ENCODE peak calls at places on chromosome X, in four cellular contexts. V is lower lobe of right lung, Q is heart left ventricle, A is AG10803. E is an unnamed sample.

GRCh38 chrX:128781506-128781905 is 729.3 kb upstream of the ACTRT1 start:
- DNase-seq in V (no peak), A (no peak), Q (no peak), E (no peak)

GRCh38 chrX:65874765-65875164 is 165.1 kb downstream of the VSIG4 start:
- DNase-seq in Q (no peak), V (no peak), A (no peak), E (no peak)

GRCh38 chrX:11447418-11447817 is 154.2 kb downstream of the AMELX start:
- DNase-seq in A (peak), V (no peak), Q (no peak), E (no peak)

GRCh38 chrX:31036895-31037294 is 34.9 kb downstream of the FTHL17 start:
- DNase-seq in V (peak), A (peak), Q (no peak), E (peak)

GRCh38 chrX:131762802-131763234 is 218.9 kb downstream of the OR13H1 start:
- DNase-seq in V (no peak), Q (no peak), A (peak), E (peak)

GRCh38 chrX:148771440-148771839 is 271.0 kb downstream of the AFF2 start:
- DNase-seq in A (no peak), Q (no peak), V (no peak), E (peak)

GRCh38 chrX:92270936-92271655 is 491.9 kb downstream of the PCDH11X start:
- DNase-seq in Q (no peak), A (no peak), V (no peak), E (no peak)

GRCh38 chrX:40908857-40909475 is 173.6 kb upstream of the MED14 start:
- DNase-seq in Q (no peak), V (no peak), A (peak), E (peak)

GRCh38 chrX:138866643-138867042 is 155.1 kb upstream of the FGF13 start:
- DNase-seq in A (no peak), Q (no peak), V (no peak), E (no peak)

GRCh38 chrX:16931371-16931770 is 15.1 kb upstream of the REPS2 start:
- DNase-seq in A (no peak), V (no peak), Q (no peak), E (no peak)

GRCh38 chrX:71953946-71954345 is 43.3 kb downstream of the NHSL2 start:
- DNase-seq in Q (no peak), A (peak), V (no peak), E (no peak)

GRCh38 chrX:149152941-149153340 is 352.2 kb downstream of the IDS start:
- DNase-seq in Q (no peak), A (no peak), V (no peak), E (peak)

GRCh38 chrX:79630033-79631009 is 263.2 kb upstream of the ITM2A start:
- DNase-seq in V (no peak), Q (no peak), A (no peak), E (no peak)

GRCh38 chrX:151359341-151359740 is 37.7 kb upstream of the VMA21 start:
- DNase-seq in Q (no peak), V (no peak), A (no peak), E (no peak)

GRCh38 chrX:106932960-106933537 is 12.8 kb downstream of the CLDN2 start:
- DNase-seq in A (no peak), Q (no peak), V (no peak), E (peak)

GRCh38 chrX:103846395-103846794 is 14.3 kb upstream of the RAB9B start:
- DNase-seq in V (no peak), A (no peak), Q (no peak), E (no peak)

GRCh38 chrX:49172280-49172780 is 632 bp downstream of the PLP2 start:
- DNase-seq in Q (peak), A (peak), V (peak), E (peak)

GRCh38 chrX:107871136-107871535 is 45.5 kb downstream of the MID2 start:
- DNase-seq in V (no peak), A (no peak), Q (no peak), E (no peak)

GRCh38 chrX:9560219-9560618 is 95.4 kb downstream of the TBL1X start:
- DNase-seq in Q (no peak), V (no peak), A (no peak), E (no peak)

GRCh38 chrX:107780525-107780924 is 3.0 kb downstream of the NCBP2L start:
- DNase-seq in A (no peak), Q (no peak), V (no peak), E (no peak)

GRCh38 chrX:20595928-20596550 is 329.3 kb upstream of the RPS6KA3 start:
- DNase-seq in Q (no peak), A (peak), V (no peak), E (peak)

GRCh38 chrX:133670394-133670793 is 255.1 kb upstream of the GPC4 start:
- DNase-seq in V (no peak), A (peak), Q (no peak), E (peak)

GRCh38 chrX:32673193-32673592 is 538.2 kb downstream of the DMD start:
- DNase-seq in Q (no peak), V (no peak), A (no peak), E (peak)

GRCh38 chrX:40471965-40472648 is 108.7 kb upstream of the ATP6AP2 start:
- DNase-seq in A (peak), Q (no peak), V (peak), E (peak)

GRCh38 chrX:118355225-118355920 is 9.5 kb downstream of the WDR44 start:
- DNase-seq in A (no peak), Q (no peak), V (no peak), E (no peak)

GRCh38 chrX:2984342-2984741 is 22.0 kb upstream of the ARSH start:
- DNase-seq in A (no peak), V (no peak), Q (no peak), E (no peak)

GRCh38 chrX:123454712-123455431 is 270.8 kb downstream of the GRIA3 start:
- DNase-seq in Q (no peak), V (no peak), A (no peak), E (no peak)

GRCh38 chrX:6448003-6448402 is 86.9 kb downstream of the VCX3A start:
- DNase-seq in A (no peak), V (no peak), Q (no peak), E (no peak)

GRCh38 chrX:153873282-153874090 is 12.5 kb downstream of the L1CAM start:
- DNase-seq in Q (no peak), A (no peak), V (no peak), E (no peak)

GRCh38 chrX:41002021-41002420 is 83.2 kb upstream of the USP9X start:
- DNase-seq in Q (no peak), V (no peak), A (no peak), E (no peak)

GRCh38 chrX:135892781-135893180 is 463 bp downstream of the CT45A10 start:
- DNase-seq in Q (no peak), A (no peak), V (no peak), E (no peak)

GRCh38 chrX:135890087-135890585 is 3.1 kb downstream of the CT45A10 start:
- DNase-seq in Q (no peak), V (no peak), A (no peak), E (no peak)

GRCh38 chrX:135893294-135893817 is at the start of the genes CT45A10 and SAGE1:
- DNase-seq in A (no peak), V (no peak), Q (no peak), E (no peak)
- TF ChIP-seq CTCF in A (no peak), V (no peak), Q (no peak), E (no peak)

DNA sequence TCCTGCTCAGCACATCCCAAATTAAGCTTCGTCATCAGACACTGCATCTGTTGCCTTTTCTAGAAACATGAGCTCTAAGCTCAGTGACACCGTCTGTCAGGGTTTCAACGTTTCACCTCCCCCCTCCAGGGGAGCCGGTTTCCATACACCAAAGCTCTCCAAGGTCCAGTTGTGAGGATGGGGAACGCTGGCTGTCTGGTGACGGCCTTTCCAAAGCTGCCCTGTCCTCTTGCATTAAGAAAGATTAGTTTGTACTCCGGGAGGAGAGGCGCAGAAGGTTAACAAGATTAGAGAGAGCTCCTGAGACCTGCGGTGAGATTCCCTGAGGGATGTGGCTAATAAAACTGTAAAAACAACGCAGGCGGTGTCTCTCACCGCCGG is 43.2 kb downstream of the ASMT start:
- DNase-seq in A (no peak), Q (no peak), V (no peak), E (no peak)
- H3K4me3 ChIP-seq in A (no peak), Q (no peak), V (peak), E (no peak)

GRCh38 chrX:37302569-37302968 is 46.6 kb upstream of the PRRG1 start:
- DNase-seq in V (no peak), A (peak), Q (no peak), E (peak)
- TF ChIP-seq CTCF in V (peak), A (peak), Q (peak), E (peak)

DNA sequence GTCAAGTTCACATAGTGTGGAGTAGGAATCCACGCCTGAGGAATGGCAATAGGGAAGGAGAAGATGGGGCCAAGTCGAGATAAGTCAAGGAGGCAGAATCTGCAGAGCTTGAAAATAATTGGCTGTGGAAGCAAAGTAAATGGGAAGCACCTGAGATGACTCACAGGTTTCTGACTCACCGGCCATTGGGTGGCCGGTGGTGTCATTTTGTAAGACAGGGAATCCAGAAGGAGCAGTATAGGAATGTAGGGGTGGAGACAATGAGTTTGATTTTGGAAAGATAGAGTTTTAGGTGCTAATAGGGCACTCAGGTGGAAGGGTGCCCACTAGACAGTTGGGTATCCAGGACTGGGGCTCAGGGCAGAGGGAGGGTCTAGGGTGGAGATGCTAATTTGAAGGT is 201.0 kb upstream of the MAMLD1 start:
- DNase-seq in V (no peak), Q (no peak), A (no peak), E (peak)
- H3K4me3 ChIP-seq in V (no peak), Q (no peak), A (no peak), E (no peak)

GRCh38 chrX:15854080-15854655 is 445 bp downstream of the AP1S2 start:
- DNase-seq in V (peak), A (no peak), Q (peak), E (peak)
- TF ChIP-seq CTCF in V (peak), A (no peak), Q (peak), E (no peak)

DNA sequence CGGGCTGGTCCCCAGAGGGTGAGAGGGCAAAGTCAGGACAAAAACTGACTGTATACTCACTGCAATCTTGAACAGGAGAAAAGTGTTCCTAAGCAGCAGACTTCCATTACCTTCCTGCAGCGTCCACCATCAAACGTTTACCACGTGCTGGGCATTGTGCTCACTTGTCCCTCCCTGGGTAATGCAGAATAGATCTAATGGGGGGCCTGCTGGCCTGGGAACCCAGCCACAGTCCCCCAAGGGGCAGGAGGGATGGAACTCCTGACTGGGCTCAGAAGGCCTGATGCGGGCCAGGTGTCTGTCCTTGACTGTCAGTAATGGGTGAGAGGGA is 37.6 kb upstream of the FAM156A start:
- DNase-seq in A (no peak), Q (no peak), V (no peak), E (no peak)
- H3K4me3 ChIP-seq in A (peak), Q (peak), V (peak), E (peak)